ENCODE peak calls at places on chromosomes 16 and 17, in eight cellular contexts. One of them, this sample, is unnamed.

GRCh38 chr16:56777533-56777932 is 47.6 kb downstream of the NUP93 start:
- DNase-seq in colonic mucosa: no peak
- DNase-seq in ascending aorta: no peak
- DNase-seq in IMR-90: no peak
- DNase-seq in fibroblast of pulmonary artery: no peak
- DNase-seq in neural crest cell: no peak
- DNase-seq in Panc1: no peak
- DNase-seq in ovary: no peak
- DNase-seq in this sample: peak

GRCh38 chr17:65519471-65519870 is 42.0 kb downstream of the AXIN2 start:
- DNase-seq in colonic mucosa: no peak
- DNase-seq in ascending aorta: no peak
- DNase-seq in IMR-90: no peak
- DNase-seq in fibroblast of pulmonary artery: no peak
- DNase-seq in neural crest cell: no peak
- DNase-seq in Panc1: no peak
- DNase-seq in ovary: no peak
- DNase-seq in this sample: peak

GRCh38 chr17:1104222-1104621 is 75.6 kb downstream of the ABR start:
- DNase-seq in colonic mucosa: no peak
- DNase-seq in ascending aorta: no peak
- DNase-seq in IMR-90: no peak
- DNase-seq in fibroblast of pulmonary artery: no peak
- DNase-seq in neural crest cell: no peak
- DNase-seq in Panc1: no peak
- DNase-seq in ovary: peak
- DNase-seq in this sample: no peak

GRCh38 chr16:57371494-57372371 is 557 bp upstream of the CX3CL1 start:
- DNase-seq in colonic mucosa: peak
- DNase-seq in ascending aorta: peak
- DNase-seq in IMR-90: no peak
- DNase-seq in fibroblast of pulmonary artery: no peak
- DNase-seq in neural crest cell: no peak
- DNase-seq in Panc1: no peak
- DNase-seq in ovary: no peak
- DNase-seq in this sample: no peak

GRCh38 chr16:85608887-85609286 is 4.2 kb upstream of the GSE1 start:
- DNase-seq in colonic mucosa: no peak
- DNase-seq in ascending aorta: no peak
- DNase-seq in IMR-90: no peak
- DNase-seq in fibroblast of pulmonary artery: no peak
- DNase-seq in neural crest cell: no peak
- DNase-seq in Panc1: no peak
- DNase-seq in ovary: no peak
- DNase-seq in this sample: no peak

GRCh38 chr17:42548993-42549755 is 3.5 kb upstream of the HSD17B1 start:
- DNase-seq in colonic mucosa: no peak
- DNase-seq in ascending aorta: no peak
- DNase-seq in IMR-90: no peak
- DNase-seq in fibroblast of pulmonary artery: no peak
- DNase-seq in neural crest cell: no peak
- DNase-seq in Panc1: no peak
- DNase-seq in ovary: no peak
- DNase-seq in this sample: no peak

GRCh38 chr16:25135239-25135878 is 23.8 kb downstream of the LCMT1 start:
- DNase-seq in colonic mucosa: peak
- DNase-seq in ascending aorta: no peak
- DNase-seq in IMR-90: peak
- DNase-seq in fibroblast of pulmonary artery: peak
- DNase-seq in neural crest cell: no peak
- DNase-seq in Panc1: no peak
- DNase-seq in ovary: no peak
- DNase-seq in this sample: peak

GRCh38 chr17:38325221-38325851 is 18.4 kb downstream of the GPR179 start:
- DNase-seq in colonic mucosa: no peak
- DNase-seq in ascending aorta: no peak
- DNase-seq in IMR-90: no peak
- DNase-seq in fibroblast of pulmonary artery: no peak
- DNase-seq in neural crest cell: peak
- DNase-seq in Panc1: no peak
- DNase-seq in ovary: no peak
- DNase-seq in this sample: no peak

GRCh38 chr17:34398990-34399389 is 36.0 kb upstream of the CCL1 start:
- DNase-seq in colonic mucosa: no peak
- DNase-seq in ascending aorta: no peak
- DNase-seq in IMR-90: no peak
- DNase-seq in fibroblast of pulmonary artery: no peak
- DNase-seq in neural crest cell: no peak
- DNase-seq in Panc1: no peak
- DNase-seq in ovary: no peak
- DNase-seq in this sample: no peak

GRCh38 chr16:48318630-48319029 is 66.6 kb downstream of the SIAH1 start:
- DNase-seq in colonic mucosa: no peak
- DNase-seq in ascending aorta: no peak
- DNase-seq in IMR-90: peak
- DNase-seq in fibroblast of pulmonary artery: peak
- DNase-seq in neural crest cell: no peak
- DNase-seq in Panc1: no peak
- DNase-seq in ovary: no peak
- DNase-seq in this sample: peak

GRCh38 chr16:31861415-31861814 is 12.2 kb upstream of the ZNF267 start:
- DNase-seq in colonic mucosa: no peak
- DNase-seq in ascending aorta: no peak
- DNase-seq in IMR-90: no peak
- DNase-seq in fibroblast of pulmonary artery: no peak
- DNase-seq in neural crest cell: no peak
- DNase-seq in Panc1: no peak
- DNase-seq in ovary: no peak
- DNase-seq in this sample: no peak

GRCh38 chr17:11535231-11535630 is 63.0 kb upstream of the DNAH9 start:
- DNase-seq in colonic mucosa: peak
- DNase-seq in ascending aorta: no peak
- DNase-seq in IMR-90: no peak
- DNase-seq in fibroblast of pulmonary artery: no peak
- DNase-seq in neural crest cell: no peak
- DNase-seq in Panc1: no peak
- DNase-seq in ovary: no peak
- DNase-seq in this sample: no peak

GRCh38 chr17:58783380-58783779 is 27.7 kb downstream of the PPM1E start:
- DNase-seq in colonic mucosa: no peak
- DNase-seq in ascending aorta: no peak
- DNase-seq in IMR-90: no peak
- DNase-seq in fibroblast of pulmonary artery: peak
- DNase-seq in neural crest cell: no peak
- DNase-seq in Panc1: no peak
- DNase-seq in ovary: no peak
- DNase-seq in this sample: no peak

GRCh38 chr16:78761427-78761826 is 662.0 kb downstream of the WWOX start:
- DNase-seq in colonic mucosa: no peak
- DNase-seq in ascending aorta: no peak
- DNase-seq in IMR-90: no peak
- DNase-seq in fibroblast of pulmonary artery: no peak
- DNase-seq in neural crest cell: no peak
- DNase-seq in Panc1: no peak
- DNase-seq in ovary: no peak
- DNase-seq in this sample: no peak

GRCh38 chr17:31393749-31394146 is 2.3 kb downstream of the RAB11FIP4 start:
- DNase-seq in colonic mucosa: no peak
- DNase-seq in ascending aorta: no peak
- DNase-seq in IMR-90: no peak
- DNase-seq in fibroblast of pulmonary artery: no peak
- DNase-seq in neural crest cell: no peak
- DNase-seq in Panc1: no peak
- DNase-seq in ovary: no peak
- DNase-seq in this sample: no peak

GRCh38 chr16:56852968-56853367 is 12.0 kb upstream of the SLC12A3 start:
- DNase-seq in colonic mucosa: no peak
- DNase-seq in ascending aorta: no peak
- DNase-seq in IMR-90: no peak
- DNase-seq in fibroblast of pulmonary artery: no peak
- DNase-seq in neural crest cell: no peak
- DNase-seq in Panc1: no peak
- DNase-seq in ovary: no peak
- DNase-seq in this sample: no peak

DNA sequence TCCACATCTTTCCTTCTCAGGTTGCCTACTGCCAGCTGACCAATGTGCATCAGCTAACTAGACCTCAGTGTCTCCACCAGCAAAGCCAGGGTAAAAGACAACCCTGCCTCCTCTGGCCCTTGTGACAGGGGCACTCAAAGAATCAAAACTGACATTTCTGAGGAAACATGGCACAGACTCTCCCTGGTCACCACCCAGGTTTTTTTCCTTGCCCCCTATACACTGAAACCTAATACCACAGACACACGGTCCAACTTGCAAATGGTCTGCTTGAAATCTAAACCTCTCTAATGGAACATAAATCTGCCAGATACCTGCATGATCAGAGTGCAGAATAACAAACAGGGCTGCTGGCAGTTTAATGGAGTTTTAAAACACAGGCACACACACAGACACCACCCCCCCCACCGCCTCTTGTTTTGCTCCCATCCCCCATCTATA is 19.5 kb upstream of the CORO6 start:
- DNase-seq in colonic mucosa: no peak
- DNase-seq in ascending aorta: no peak
- DNase-seq in IMR-90: no peak
- DNase-seq in fibroblast of pulmonary artery: no peak
- DNase-seq in neural crest cell: no peak
- DNase-seq in Panc1: no peak
- DNase-seq in ovary: no peak
- DNase-seq in this sample: no peak
- TF ChIP-seq CTCF in colonic mucosa: no peak
- TF ChIP-seq CTCF in ascending aorta: no peak
- TF ChIP-seq CTCF in IMR-90: no peak
- TF ChIP-seq CTCF in fibroblast of pulmonary artery: no peak
- TF ChIP-seq CTCF in neural crest cell: no peak
- TF ChIP-seq CTCF in Panc1: no peak
- TF ChIP-seq CTCF in ovary: no peak
- TF ChIP-seq CTCF in this sample: no peak

DNA sequence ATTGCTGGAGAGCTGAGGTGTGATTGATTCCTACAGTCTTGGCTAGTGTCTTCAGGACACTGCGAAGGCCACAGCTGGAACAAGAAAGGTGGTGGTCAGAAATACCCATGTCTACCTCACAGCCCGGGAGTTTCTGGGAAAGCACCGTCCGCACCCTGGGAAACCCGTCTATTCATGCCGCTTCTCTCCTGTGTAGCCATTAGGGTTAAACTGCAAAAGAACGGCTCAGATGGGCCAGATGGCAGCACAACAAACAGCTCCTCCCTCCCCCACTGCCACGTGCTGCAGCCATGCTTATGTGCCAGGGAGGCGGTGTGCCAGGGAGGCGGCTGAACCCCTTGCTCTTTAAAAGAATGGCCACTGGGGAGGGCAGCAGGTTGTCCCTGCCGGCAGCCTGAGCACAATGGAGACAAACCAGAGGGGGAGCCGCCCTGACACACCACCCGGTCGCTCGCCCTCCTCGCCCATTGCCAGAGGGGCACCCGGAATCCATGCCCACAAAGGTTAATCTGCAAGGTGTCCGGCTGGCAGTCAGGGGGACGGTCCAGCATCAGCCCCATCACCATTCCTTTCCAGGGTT is 65.2 kb downstream of the CYTH1 start:
- DNase-seq in colonic mucosa: peak
- DNase-seq in ascending aorta: no peak
- DNase-seq in IMR-90: peak
- DNase-seq in fibroblast of pulmonary artery: peak
- DNase-seq in neural crest cell: peak
- DNase-seq in Panc1: no peak
- DNase-seq in ovary: peak
- DNase-seq in this sample: peak
- TF ChIP-seq CTCF in colonic mucosa: no peak
- TF ChIP-seq CTCF in ascending aorta: no peak
- TF ChIP-seq CTCF in IMR-90: no peak
- TF ChIP-seq CTCF in fibroblast of pulmonary artery: no peak
- TF ChIP-seq CTCF in neural crest cell: no peak
- TF ChIP-seq CTCF in Panc1: no peak
- TF ChIP-seq CTCF in ovary: no peak
- TF ChIP-seq CTCF in this sample: no peak

DNA sequence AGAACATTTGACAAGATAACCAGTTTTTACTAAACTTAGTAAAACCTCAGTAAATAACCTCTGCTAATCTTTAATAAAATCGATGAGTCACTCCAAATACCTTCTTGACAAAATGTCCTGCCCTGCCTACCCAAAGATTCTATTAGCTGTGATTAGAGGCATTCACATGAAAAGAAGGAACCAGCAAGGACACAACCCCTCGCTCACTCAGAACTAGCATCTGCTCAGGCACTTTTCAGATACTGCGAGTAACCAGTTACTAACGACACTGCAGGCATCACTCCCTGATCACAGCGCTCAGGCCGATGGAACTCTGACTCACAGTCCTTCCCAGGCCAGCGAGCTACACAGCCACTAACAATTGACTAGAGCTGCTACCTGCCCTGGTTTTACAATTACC is 24.3 kb downstream of the PELP1 start:
- DNase-seq in colonic mucosa: no peak
- DNase-seq in ascending aorta: no peak
- DNase-seq in IMR-90: peak
- DNase-seq in fibroblast of pulmonary artery: peak
- DNase-seq in neural crest cell: no peak
- DNase-seq in Panc1: no peak
- DNase-seq in ovary: no peak
- DNase-seq in this sample: peak
- TF ChIP-seq CTCF in colonic mucosa: no peak
- TF ChIP-seq CTCF in ascending aorta: no peak
- TF ChIP-seq CTCF in IMR-90: no peak
- TF ChIP-seq CTCF in fibroblast of pulmonary artery: no peak
- TF ChIP-seq CTCF in neural crest cell: no peak
- TF ChIP-seq CTCF in Panc1: no peak
- TF ChIP-seq CTCF in ovary: no peak
- TF ChIP-seq CTCF in this sample: no peak

GRCh38 chr16:54194008-54194731 is 92.4 kb downstream of the IRX3 start:
- DNase-seq in colonic mucosa: peak
- DNase-seq in ascending aorta: no peak
- DNase-seq in IMR-90: no peak
- DNase-seq in fibroblast of pulmonary artery: peak
- DNase-seq in neural crest cell: no peak
- DNase-seq in Panc1: no peak
- DNase-seq in ovary: peak
- DNase-seq in this sample: peak

GRCh38 chr16:54191163-54191562 is 95.4 kb downstream of the IRX3 start:
- DNase-seq in colonic mucosa: no peak
- DNase-seq in ascending aorta: no peak
- DNase-seq in IMR-90: no peak
- DNase-seq in fibroblast of pulmonary artery: no peak
- DNase-seq in neural crest cell: no peak
- DNase-seq in Panc1: no peak
- DNase-seq in ovary: no peak
- DNase-seq in this sample: no peak

GRCh38 chr16:54193013-54193655 is 93.5 kb downstream of the IRX3 start:
- DNase-seq in colonic mucosa: no peak
- DNase-seq in ascending aorta: no peak
- DNase-seq in IMR-90: no peak
- DNase-seq in fibroblast of pulmonary artery: no peak
- DNase-seq in neural crest cell: no peak
- DNase-seq in Panc1: no peak
- DNase-seq in ovary: no peak
- DNase-seq in this sample: no peak

GRCh38 chr16:54191592-54191991 is 95.0 kb downstream of the IRX3 start:
- DNase-seq in colonic mucosa: no peak
- DNase-seq in ascending aorta: no peak
- DNase-seq in IMR-90: no peak
- DNase-seq in fibroblast of pulmonary artery: no peak
- DNase-seq in neural crest cell: no peak
- DNase-seq in Panc1: no peak
- DNase-seq in ovary: no peak
- DNase-seq in this sample: no peak

GRCh38 chr16:54193656-54194007 is 93.0 kb downstream of the IRX3 start:
- DNase-seq in colonic mucosa: peak
- DNase-seq in ascending aorta: no peak
- DNase-seq in IMR-90: peak
- DNase-seq in fibroblast of pulmonary artery: peak
- DNase-seq in neural crest cell: peak
- DNase-seq in Panc1: no peak
- DNase-seq in ovary: peak
- DNase-seq in this sample: peak
- TF ChIP-seq CTCF in colonic mucosa: peak
- TF ChIP-seq CTCF in ascending aorta: peak
- TF ChIP-seq CTCF in IMR-90: peak
- TF ChIP-seq CTCF in fibroblast of pulmonary artery: peak
- TF ChIP-seq CTCF in neural crest cell: peak
- TF ChIP-seq CTCF in Panc1: peak
- TF ChIP-seq CTCF in ovary: no peak
- TF ChIP-seq CTCF in this sample: peak

This sample was measured in fibroblast of mammary gland.